ENCODE peak calls at places on chromosomes 16 and 17, in four cellular contexts. One of them, this sample, is unnamed.

GRCh38 chr17:46978489-46979022 is 497 bp downstream of the RPRML start:
- DNase-seq in CD8-positive, alpha-beta T cell: no peak
- DNase-seq in IMR-90: no peak
- DNase-seq in left ventricle myocardium inferior: no peak
- DNase-seq in this sample: peak; percentile 60

GRCh38 chr16:1048442-1049112 is 24.0 kb upstream of the SSTR5 start:
- DNase-seq in CD8-positive, alpha-beta T cell: no peak
- DNase-seq in IMR-90: peak; percentile 16
- DNase-seq in left ventricle myocardium inferior: peak; percentile 75
- DNase-seq in this sample: peak; percentile 89

GRCh38 chr16:87101903-87102302 is 215.3 kb downstream of the C16orf95 start:
- DNase-seq in CD8-positive, alpha-beta T cell: no peak
- DNase-seq in IMR-90: peak; percentile 54
- DNase-seq in left ventricle myocardium inferior: no peak
- DNase-seq in this sample: no peak

GRCh38 chr17:15998031-15998574 is 1.4 kb downstream of the ZSWIM7 start:
- DNase-seq in CD8-positive, alpha-beta T cell: no peak
- DNase-seq in IMR-90: no peak
- DNase-seq in left ventricle myocardium inferior: no peak
- DNase-seq in this sample: no peak

GRCh38 chr16:67943619-67944503 is at the start of gene LCAT:
- DNase-seq in CD8-positive, alpha-beta T cell: no peak
- DNase-seq in IMR-90: no peak
- DNase-seq in left ventricle myocardium inferior: peak; percentile 69
- DNase-seq in this sample: peak; percentile 38

GRCh38 chr16:67017810-67018488 is 11.0 kb upstream of the CBFB start:
- DNase-seq in CD8-positive, alpha-beta T cell: peak; percentile 74
- DNase-seq in IMR-90: peak; percentile 95
- DNase-seq in left ventricle myocardium inferior: no peak
- DNase-seq in this sample: peak; percentile 93

GRCh38 chr17:59761385-59762021 is 54.0 kb downstream of the VMP1 start:
- DNase-seq in CD8-positive, alpha-beta T cell: no peak
- DNase-seq in IMR-90: peak; percentile 86
- DNase-seq in left ventricle myocardium inferior: no peak
- DNase-seq in this sample: peak; percentile 54

GRCh38 chr16:53421248-53421647 is 13.0 kb upstream of the RBL2 start:
- DNase-seq in CD8-positive, alpha-beta T cell: no peak
- DNase-seq in IMR-90: no peak
- DNase-seq in left ventricle myocardium inferior: no peak
- DNase-seq in this sample: no peak

GRCh38 chr17:58007781-58008706 is 998 bp upstream of the SRSF1 start:
- DNase-seq in CD8-positive, alpha-beta T cell: no peak
- DNase-seq in IMR-90: no peak
- DNase-seq in left ventricle myocardium inferior: no peak
- DNase-seq in this sample: no peak

GRCh38 chr17:19448341-19449268 is 37.6 kb downstream of the RNF112 start:
- DNase-seq in CD8-positive, alpha-beta T cell: no peak
- DNase-seq in IMR-90: peak; percentile 99
- DNase-seq in left ventricle myocardium inferior: no peak
- DNase-seq in this sample: no peak

GRCh38 chr17:35154486-35154885 is 6.9 kb downstream of the UNC45B start:
- DNase-seq in CD8-positive, alpha-beta T cell: no peak
- DNase-seq in IMR-90: no peak
- DNase-seq in left ventricle myocardium inferior: no peak
- DNase-seq in this sample: no peak

GRCh38 chr17:50331085-50331791 is 14.7 kb upstream of the XYLT2 start:
- DNase-seq in CD8-positive, alpha-beta T cell: no peak
- DNase-seq in IMR-90: peak; percentile 99
- DNase-seq in left ventricle myocardium inferior: no peak
- DNase-seq in this sample: no peak

GRCh38 chr17:40341808-40342574 is 22.5 kb downstream of the GJD3 start:
- DNase-seq in CD8-positive, alpha-beta T cell: no peak
- DNase-seq in IMR-90: peak; percentile 50
- DNase-seq in left ventricle myocardium inferior: peak; percentile 85
- DNase-seq in this sample: peak; percentile 84

GRCh38 chr16:84737658-84738057 is 37.9 kb downstream of the USP10 start:
- DNase-seq in CD8-positive, alpha-beta T cell: no peak
- DNase-seq in IMR-90: no peak
- DNase-seq in left ventricle myocardium inferior: no peak
- DNase-seq in this sample: no peak

GRCh38 chr17:17503566-17504130 is 7.5 kb upstream of the RASD1 start:
- DNase-seq in CD8-positive, alpha-beta T cell: no peak
- DNase-seq in IMR-90: no peak
- DNase-seq in left ventricle myocardium inferior: peak; percentile 24
- DNase-seq in this sample: no peak

GRCh38 chr17:48240122-48240521 is 132.6 kb downstream of the SNX11 start:
- DNase-seq in CD8-positive, alpha-beta T cell: no peak
- DNase-seq in IMR-90: no peak
- DNase-seq in left ventricle myocardium inferior: no peak
- DNase-seq in this sample: no peak

GRCh38 chr16:86220552-86220951 is 289.8 kb upstream of the FOXF1 start:
- DNase-seq in CD8-positive, alpha-beta T cell: no peak
- DNase-seq in IMR-90: peak; percentile 64
- DNase-seq in left ventricle myocardium inferior: no peak
- DNase-seq in this sample: no peak

GRCh38 chr16:7315813-7316212 is 16.8 kb upstream of the RBFOX1 start:
- DNase-seq in CD8-positive, alpha-beta T cell: no peak
- DNase-seq in IMR-90: no peak
- DNase-seq in left ventricle myocardium inferior: no peak
- DNase-seq in this sample: no peak

GRCh38 chr17:73706858-73707257 is 62.6 kb upstream of the SDK2 start:
- DNase-seq in CD8-positive, alpha-beta T cell: no peak
- DNase-seq in IMR-90: no peak
- DNase-seq in left ventricle myocardium inferior: no peak
- DNase-seq in this sample: no peak

GRCh38 chr16:48126801-48127644 is 28.8 kb downstream of the ABCC12 start:
- DNase-seq in CD8-positive, alpha-beta T cell: no peak
- DNase-seq in IMR-90: peak; percentile 98
- DNase-seq in left ventricle myocardium inferior: no peak
- DNase-seq in this sample: no peak

GRCh38 chr17:45841883-45842525 is 2.7 kb upstream of the SPPL2C start:
- DNase-seq in CD8-positive, alpha-beta T cell: no peak
- DNase-seq in IMR-90: no peak
- DNase-seq in left ventricle myocardium inferior: no peak
- DNase-seq in this sample: no peak

GRCh38 chr17:37694734-37695133 is 50.1 kb downstream of the HNF1B start:
- DNase-seq in CD8-positive, alpha-beta T cell: no peak
- DNase-seq in IMR-90: no peak
- DNase-seq in left ventricle myocardium inferior: no peak
- DNase-seq in this sample: no peak

GRCh38 chr17:1390422-1391367 is 9.3 kb downstream of the YWHAE start:
- DNase-seq in CD8-positive, alpha-beta T cell: no peak
- DNase-seq in IMR-90: peak; percentile 51
- DNase-seq in left ventricle myocardium inferior: no peak
- DNase-seq in this sample: no peak

GRCh38 chr17:50684612-50685333 is 22.9 kb downstream of the ANKRD40 start:
- DNase-seq in CD8-positive, alpha-beta T cell: no peak
- DNase-seq in IMR-90: no peak
- DNase-seq in left ventricle myocardium inferior: no peak
- DNase-seq in this sample: peak; percentile 33

GRCh38 chr16:1167276-1168107 is 14.6 kb downstream of the CACNA1H start:
- DNase-seq in CD8-positive, alpha-beta T cell: no peak
- DNase-seq in IMR-90: no peak
- DNase-seq in left ventricle myocardium inferior: no peak
- DNase-seq in this sample: peak; percentile 95

GRCh38 chr16:60741810-60742209 is 1294.4 kb downstream of the CDH8 start:
- DNase-seq in CD8-positive, alpha-beta T cell: no peak
- DNase-seq in IMR-90: no peak
- DNase-seq in left ventricle myocardium inferior: no peak
- DNase-seq in this sample: no peak

GRCh38 chr17:17839792-17840707 is 3.3 kb upstream of the SREBF1 start:
- DNase-seq in CD8-positive, alpha-beta T cell: peak; percentile 71
- DNase-seq in IMR-90: peak; percentile 78
- DNase-seq in left ventricle myocardium inferior: peak; percentile 90
- DNase-seq in this sample: peak; percentile 94

GRCh38 chr16:24834459-24835335 is 11.1 kb upstream of the SLC5A11 start:
- DNase-seq in CD8-positive, alpha-beta T cell: no peak
- DNase-seq in IMR-90: peak; percentile 49
- DNase-seq in left ventricle myocardium inferior: no peak
- DNase-seq in this sample: peak; percentile 60

GRCh38 chr17:57455063-57455914 is 199.0 kb downstream of the MSI2 start:
- DNase-seq in CD8-positive, alpha-beta T cell: peak; percentile 20
- DNase-seq in IMR-90: peak; percentile 57
- DNase-seq in left ventricle myocardium inferior: no peak
- DNase-seq in this sample: no peak

GRCh38 chr17:80968602-80969029 is 23.0 kb upstream of the CHMP6 start:
- DNase-seq in CD8-positive, alpha-beta T cell: no peak
- DNase-seq in IMR-90: peak; percentile 49
- DNase-seq in left ventricle myocardium inferior: no peak
- DNase-seq in this sample: no peak

GRCh38 chr17:78641666-78642065 is 64.5 kb upstream of the DNAH17 start:
- DNase-seq in CD8-positive, alpha-beta T cell: no peak
- DNase-seq in IMR-90: no peak
- DNase-seq in left ventricle myocardium inferior: no peak
- DNase-seq in this sample: no peak

GRCh38 chr16:75555707-75556512 is at the start of gene TMEM231:
- DNase-seq in CD8-positive, alpha-beta T cell: peak; percentile 96
- DNase-seq in IMR-90: peak; percentile 89
- DNase-seq in left ventricle myocardium inferior: peak; percentile 99
- DNase-seq in this sample: peak; percentile 99

GRCh38 chr16:75546293-75546692 is 9.8 kb downstream of the TMEM231 start:
- DNase-seq in CD8-positive, alpha-beta T cell: no peak
- DNase-seq in IMR-90: no peak
- DNase-seq in left ventricle myocardium inferior: no peak
- DNase-seq in this sample: no peak

GRCh38 chr16:75552951-75553350 is 3.1 kb downstream of the TMEM231 start:
- DNase-seq in CD8-positive, alpha-beta T cell: no peak
- DNase-seq in IMR-90: no peak
- DNase-seq in left ventricle myocardium inferior: no peak
- DNase-seq in this sample: no peak

GRCh38 chr16:75555213-75555706 is 792 bp downstream of the TMEM231 start:
- DNase-seq in CD8-positive, alpha-beta T cell: no peak
- DNase-seq in IMR-90: peak; percentile 86
- DNase-seq in left ventricle myocardium inferior: peak; percentile 84
- DNase-seq in this sample: peak; percentile 93

GRCh38 chr16:75550211-75550662 is 5.8 kb downstream of the TMEM231 start:
- DNase-seq in CD8-positive, alpha-beta T cell: no peak
- DNase-seq in IMR-90: peak; percentile 43
- DNase-seq in left ventricle myocardium inferior: no peak
- DNase-seq in this sample: peak; percentile 69
- TF ChIP-seq CTCF in CD8-positive, alpha-beta T cell: no peak
- TF ChIP-seq CTCF in IMR-90: peak; percentile 47
- TF ChIP-seq CTCF in left ventricle myocardium inferior: peak; percentile 67
- TF ChIP-seq CTCF in this sample: peak; percentile 60

DNA sequence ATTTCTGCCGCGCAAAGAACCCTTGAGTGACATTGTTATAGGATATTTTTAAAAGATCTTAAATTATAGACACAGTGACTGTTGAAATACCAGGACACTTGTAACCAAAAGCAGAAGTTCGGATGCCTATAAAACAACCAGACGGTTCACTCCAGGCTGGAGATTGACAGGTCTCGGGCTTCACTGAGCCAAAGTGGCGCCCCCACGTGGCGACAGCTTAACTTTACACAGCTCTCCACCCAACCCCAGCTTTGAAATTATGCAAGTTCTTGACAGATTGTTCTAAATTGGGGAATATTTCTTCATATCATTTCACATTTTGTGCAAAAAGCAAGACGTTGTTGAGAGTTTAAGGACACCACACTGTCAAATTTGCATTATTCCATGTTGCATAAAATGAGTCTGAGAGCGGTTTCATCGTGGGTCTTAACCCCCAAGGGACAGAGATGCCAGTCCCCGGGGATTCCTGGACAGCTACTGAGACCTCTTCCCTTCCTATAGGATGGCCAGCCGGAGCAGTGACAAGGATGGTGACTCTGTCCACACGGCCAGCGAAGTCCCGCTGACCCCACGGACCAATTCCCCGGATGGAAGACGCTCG is 11.9 kb downstream of the SYT17 start:
- DNase-seq in CD8-positive, alpha-beta T cell: no peak
- DNase-seq in IMR-90: peak; percentile 33
- DNase-seq in left ventricle myocardium inferior: peak; percentile 64
- DNase-seq in this sample: peak; percentile 83
- TF ChIP-seq CTCF in CD8-positive, alpha-beta T cell: no peak
- TF ChIP-seq CTCF in IMR-90: peak; percentile 47
- TF ChIP-seq CTCF in left ventricle myocardium inferior: peak; percentile 71
- TF ChIP-seq CTCF in this sample: peak; percentile 91

DNA sequence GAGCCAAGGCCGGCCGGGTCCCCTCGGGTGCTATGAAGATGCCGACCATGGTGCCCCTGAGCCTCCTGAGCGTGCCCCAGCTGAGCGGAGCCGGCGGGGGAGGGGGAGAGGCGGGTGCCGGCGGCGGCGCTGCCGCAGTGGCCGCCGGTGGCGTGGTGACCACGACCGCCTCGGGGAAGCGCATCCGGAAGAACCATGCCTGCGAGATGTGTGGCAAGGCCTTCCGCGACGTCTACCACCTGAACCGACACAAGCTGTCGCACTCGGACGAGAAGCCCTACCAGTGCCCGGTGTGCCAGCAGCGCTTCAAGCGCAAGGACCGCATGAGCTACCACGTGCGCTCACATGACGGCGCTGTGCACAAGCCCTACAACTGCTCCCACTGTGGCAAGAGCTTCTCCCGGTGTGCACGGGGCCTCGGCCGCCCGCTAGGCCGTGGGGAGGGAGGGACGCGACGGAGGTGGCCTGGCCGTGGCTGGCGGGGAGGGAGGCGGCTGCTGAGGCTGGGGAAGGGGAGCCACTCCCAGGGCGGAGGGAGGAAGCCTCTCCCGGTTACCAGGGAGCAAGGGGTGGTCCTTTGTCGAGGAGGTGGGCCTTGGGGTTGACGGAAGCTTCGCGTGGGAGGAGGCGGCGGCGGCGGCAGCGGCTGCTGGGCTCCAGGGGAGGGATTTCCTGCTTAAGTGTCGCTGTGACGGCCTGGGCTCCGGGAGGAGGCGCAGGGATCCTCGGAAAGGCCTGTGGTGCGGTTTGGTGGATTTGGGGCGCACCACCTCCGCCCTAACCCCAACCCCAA is 1.3 kb downstream of the MAZ start:
- DNase-seq in CD8-positive, alpha-beta T cell: peak; percentile 79
- DNase-seq in IMR-90: peak; percentile 91
- DNase-seq in left ventricle myocardium inferior: peak; percentile 91
- DNase-seq in this sample: peak; percentile 89
- TF ChIP-seq CTCF in CD8-positive, alpha-beta T cell: peak; percentile 58
- TF ChIP-seq CTCF in IMR-90: peak; percentile 66
- TF ChIP-seq CTCF in left ventricle myocardium inferior: peak; percentile 54
- TF ChIP-seq CTCF in this sample: peak; percentile 55

DNA sequence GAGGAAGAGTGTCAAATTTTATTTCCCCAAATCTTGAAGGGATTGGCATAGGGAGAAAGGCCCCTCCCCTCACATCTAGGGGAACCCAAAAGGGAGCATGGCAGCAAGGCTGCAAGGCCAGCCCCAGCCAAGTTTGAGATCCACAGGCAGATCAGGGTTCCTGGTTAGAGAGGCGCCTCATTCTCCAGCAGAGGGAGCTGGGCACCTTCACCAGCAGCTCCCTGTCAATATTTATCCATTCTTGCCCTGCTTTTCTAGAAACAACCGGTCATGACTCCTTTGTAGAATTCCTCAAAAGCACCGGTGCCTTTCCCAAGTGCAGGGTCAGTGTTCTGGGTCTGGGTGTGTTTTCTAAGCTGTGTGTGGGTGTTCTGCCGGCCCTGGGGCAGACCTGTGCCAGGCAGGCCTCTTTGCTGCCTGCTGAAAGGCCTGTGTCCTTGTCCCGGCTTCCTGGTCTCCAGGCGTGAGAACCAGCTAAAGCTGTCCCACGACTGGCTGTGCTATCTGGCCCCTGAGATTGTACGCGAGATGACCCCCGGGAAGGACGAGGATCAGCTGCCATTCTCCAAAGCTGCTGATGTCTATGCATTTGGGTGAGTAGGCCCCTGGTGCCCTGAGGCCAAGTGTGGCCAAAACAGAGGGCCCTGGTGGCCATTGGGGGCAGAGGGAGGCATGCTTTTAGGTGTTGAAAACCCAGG is 21.2 kb upstream of the LGALS9 start:
- DNase-seq in CD8-positive, alpha-beta T cell: no peak
- DNase-seq in IMR-90: peak; percentile 27
- DNase-seq in left ventricle myocardium inferior: no peak
- DNase-seq in this sample: peak; percentile 42
- TF ChIP-seq CTCF in CD8-positive, alpha-beta T cell: no peak
- TF ChIP-seq CTCF in IMR-90: peak; percentile 44
- TF ChIP-seq CTCF in left ventricle myocardium inferior: peak; percentile 81
- TF ChIP-seq CTCF in this sample: peak; percentile 60

This sample was measured in neural progenitor cell.